ENCODE peak calls at places on chromosomes 12 and 14, in nine cellular contexts. One of them, this sample, is unnamed.

GRCh38 chr12:123384318-123384993 is 524 bp downstream of the KMT5A start:
- DNase-seq in NCI-H460: no peak
- DNase-seq in sciatic nerve: peak; percentile 65
- DNase-seq in aorta: no peak
- DNase-seq in LoVo: no peak
- DNase-seq in uterus: peak; percentile 32
- DNase-seq in Ammon's horn: no peak
- DNase-seq in mucosa of descending colon: no peak
- DNase-seq in T-helper 2 cell: no peak
- DNase-seq in this sample: no peak

GRCh38 chr14:32038876-32039275 is 38.2 kb upstream of the ARHGAP5 start:
- DNase-seq in sciatic nerve: no peak
- DNase-seq in T-helper 2 cell: no peak
- DNase-seq in aorta: no peak
- DNase-seq in NCI-H460: no peak
- DNase-seq in LoVo: no peak
- DNase-seq in uterus: no peak
- DNase-seq in Ammon's horn: no peak
- DNase-seq in mucosa of descending colon: no peak
- DNase-seq in this sample: no peak

GRCh38 chr12:131734336-131735152 is 23.7 kb downstream of the SFSWAP start:
- DNase-seq in T-helper 2 cell: no peak
- DNase-seq in NCI-H460: no peak
- DNase-seq in LoVo: no peak
- DNase-seq in Ammon's horn: no peak
- DNase-seq in uterus: no peak
- DNase-seq in aorta: no peak
- DNase-seq in sciatic nerve: no peak
- DNase-seq in mucosa of descending colon: no peak
- DNase-seq in this sample: no peak

GRCh38 chr12:68746572-68747180 is 700 bp downstream of the SLC35E3 start:
- DNase-seq in LoVo: peak; percentile 67
- DNase-seq in mucosa of descending colon: peak; percentile 70
- DNase-seq in aorta: peak; percentile 89
- DNase-seq in uterus: peak; percentile 56
- DNase-seq in Ammon's horn: peak; percentile 65
- DNase-seq in sciatic nerve: peak; percentile 75
- DNase-seq in T-helper 2 cell: no peak
- DNase-seq in NCI-H460: peak; percentile 41
- DNase-seq in this sample: peak; percentile 54

GRCh38 chr12:130372936-130373335 is 35.2 kb downstream of the PIWIL1 start:
- DNase-seq in aorta: no peak
- DNase-seq in Ammon's horn: no peak
- DNase-seq in sciatic nerve: no peak
- DNase-seq in LoVo: no peak
- DNase-seq in NCI-H460: no peak
- DNase-seq in mucosa of descending colon: no peak
- DNase-seq in T-helper 2 cell: no peak
- DNase-seq in uterus: no peak
- DNase-seq in this sample: no peak

GRCh38 chr14:20714593-20715250 is 26.2 kb downstream of the ANG start:
- DNase-seq in Ammon's horn: peak; percentile 80
- DNase-seq in T-helper 2 cell: no peak
- DNase-seq in sciatic nerve: peak; percentile 81
- DNase-seq in LoVo: peak; percentile 30
- DNase-seq in uterus: peak; percentile 33
- DNase-seq in mucosa of descending colon: peak; percentile 75
- DNase-seq in NCI-H460: peak; percentile 72
- DNase-seq in aorta: peak; percentile 85
- DNase-seq in this sample: peak; percentile 55

GRCh38 chr12:57845478-57846284 is 848 bp downstream of the CTDSP2 start:
- DNase-seq in mucosa of descending colon: peak; percentile 79
- DNase-seq in aorta: peak; percentile 94
- DNase-seq in Ammon's horn: peak; percentile 88
- DNase-seq in LoVo: peak; percentile 41
- DNase-seq in sciatic nerve: peak; percentile 90
- DNase-seq in T-helper 2 cell: peak; percentile 45
- DNase-seq in uterus: peak; percentile 73
- DNase-seq in NCI-H460: no peak
- DNase-seq in this sample: peak; percentile 91

GRCh38 chr14:95683793-95684192 is 2.4 kb upstream of the TCL1B start:
- DNase-seq in T-helper 2 cell: no peak
- DNase-seq in aorta: no peak
- DNase-seq in sciatic nerve: no peak
- DNase-seq in NCI-H460: no peak
- DNase-seq in mucosa of descending colon: peak; percentile 34
- DNase-seq in Ammon's horn: no peak
- DNase-seq in uterus: no peak
- DNase-seq in LoVo: no peak
- DNase-seq in this sample: no peak

GRCh38 chr12:68406134-68406576 is 74.0 kb upstream of the MDM1 start:
- DNase-seq in sciatic nerve: peak; percentile 93
- DNase-seq in aorta: peak; percentile 94
- DNase-seq in uterus: peak; percentile 94
- DNase-seq in NCI-H460: peak; percentile 9
- DNase-seq in mucosa of descending colon: peak; percentile 93
- DNase-seq in LoVo: peak; percentile 60
- DNase-seq in Ammon's horn: peak; percentile 88
- DNase-seq in T-helper 2 cell: no peak
- DNase-seq in this sample: peak; percentile 54

GRCh38 chr12:87967871-87968270 is 61.3 kb downstream of the C12orf50 start:
- DNase-seq in LoVo: no peak
- DNase-seq in uterus: no peak
- DNase-seq in sciatic nerve: no peak
- DNase-seq in NCI-H460: no peak
- DNase-seq in Ammon's horn: peak; percentile 6
- DNase-seq in T-helper 2 cell: no peak
- DNase-seq in mucosa of descending colon: no peak
- DNase-seq in aorta: no peak
- DNase-seq in this sample: no peak

This sample was measured in globus pallidus.